ENCODE peak calls at places on chromosome 16, in seven cellular contexts. One of them, this sample, is unnamed.

GRCh38 chr16:1170076-1170418 is 17.1 kb downstream of the CACNA1H start:
- DNase-seq in NCI-H1930: no peak
- DNase-seq in PC-9: no peak
- DNase-seq in Calu3: no peak
- DNase-seq in A549: no peak
- DNase-seq in T-helper 1 cell: no peak
- DNase-seq in posterior cingulate gyrus: no peak
- DNase-seq in this sample: no peak

GRCh38 chr16:79845734-79846135 is 245.2 kb upstream of the MAF start:
- DNase-seq in posterior cingulate gyrus: no peak
- DNase-seq in A549: peak; percentile 21
- DNase-seq in PC-9: no peak
- DNase-seq in T-helper 1 cell: peak; percentile 77
- DNase-seq in Calu3: no peak
- DNase-seq in NCI-H1930: no peak
- DNase-seq in this sample: no peak

GRCh38 chr16:35510701-35511100 is 2051.3 kb downstream of the TP53TG3F start:
- DNase-seq in posterior cingulate gyrus: no peak
- DNase-seq in NCI-H1930: peak; percentile 82
- DNase-seq in Calu3: no peak
- DNase-seq in A549: no peak
- DNase-seq in T-helper 1 cell: no peak
- DNase-seq in PC-9: no peak
- DNase-seq in this sample: no peak

GRCh38 chr16:16139806-16140205 is 83.5 kb downstream of the ABCC6 start:
- DNase-seq in PC-9: no peak
- DNase-seq in NCI-H1930: no peak
- DNase-seq in T-helper 1 cell: no peak
- DNase-seq in A549: no peak
- DNase-seq in Calu3: no peak
- DNase-seq in posterior cingulate gyrus: peak; percentile 20
- DNase-seq in this sample: no peak

GRCh38 chr16:89572478-89573205 is 2.9 kb upstream of the CPNE7 start:
- DNase-seq in PC-9: no peak
- DNase-seq in Calu3: no peak
- DNase-seq in T-helper 1 cell: no peak
- DNase-seq in posterior cingulate gyrus: peak; percentile 64
- DNase-seq in NCI-H1930: no peak
- DNase-seq in A549: no peak
- DNase-seq in this sample: no peak

GRCh38 chr16:12613131-12613991 is 190.3 kb downstream of the CPPED1 start:
- DNase-seq in posterior cingulate gyrus: no peak
- DNase-seq in Calu3: peak; percentile 76
- DNase-seq in PC-9: peak; percentile 89
- DNase-seq in NCI-H1930: no peak
- DNase-seq in T-helper 1 cell: peak; percentile 61
- DNase-seq in A549: peak; percentile 94
- DNase-seq in this sample: no peak

GRCh38 chr16:8849411-8850011 is 19.3 kb downstream of the CARHSP1 start:
- DNase-seq in Calu3: no peak
- DNase-seq in A549: no peak
- DNase-seq in posterior cingulate gyrus: peak; percentile 50
- DNase-seq in NCI-H1930: no peak
- DNase-seq in T-helper 1 cell: no peak
- DNase-seq in PC-9: no peak
- DNase-seq in this sample: peak; percentile 53

GRCh38 chr16:31471241-31471874 is 594 bp upstream of the TGFB1I1 start:
- DNase-seq in Calu3: no peak
- DNase-seq in T-helper 1 cell: no peak
- DNase-seq in NCI-H1930: no peak
- DNase-seq in A549: no peak
- DNase-seq in PC-9: no peak
- DNase-seq in posterior cingulate gyrus: peak; percentile 78
- DNase-seq in this sample: no peak

GRCh38 chr16:49312389-49312990 is 30.9 kb upstream of the CBLN1 start:
- DNase-seq in NCI-H1930: no peak
- DNase-seq in PC-9: no peak
- DNase-seq in Calu3: no peak
- DNase-seq in posterior cingulate gyrus: no peak
- DNase-seq in A549: no peak
- DNase-seq in T-helper 1 cell: no peak
- DNase-seq in this sample: no peak

GRCh38 chr16:71442041-71442440 is at the start of gene TLE7:
- DNase-seq in Calu3: no peak
- DNase-seq in NCI-H1930: no peak
- DNase-seq in PC-9: no peak
- DNase-seq in A549: no peak
- DNase-seq in posterior cingulate gyrus: no peak
- DNase-seq in T-helper 1 cell: no peak
- DNase-seq in this sample: no peak

GRCh38 chr16:77833906-77834599 is 45.7 kb downstream of the VAT1L start:
- DNase-seq in Calu3: peak; percentile 6
- DNase-seq in T-helper 1 cell: no peak
- DNase-seq in PC-9: no peak
- DNase-seq in posterior cingulate gyrus: no peak
- DNase-seq in A549: no peak
- DNase-seq in NCI-H1930: no peak
- DNase-seq in this sample: no peak

GRCh38 chr16:17365211-17365541 is 105.6 kb downstream of the XYLT1 start:
- DNase-seq in Calu3: peak; percentile 26
- DNase-seq in PC-9: no peak
- DNase-seq in T-helper 1 cell: no peak
- DNase-seq in NCI-H1930: no peak
- DNase-seq in A549: no peak
- DNase-seq in posterior cingulate gyrus: no peak
- DNase-seq in this sample: no peak

GRCh38 chr16:88624977-88625576 is 13.3 kb upstream of the IL17C start:
- DNase-seq in A549: no peak
- DNase-seq in posterior cingulate gyrus: no peak
- DNase-seq in Calu3: no peak
- DNase-seq in NCI-H1930: no peak
- DNase-seq in T-helper 1 cell: no peak
- DNase-seq in PC-9: no peak
- DNase-seq in this sample: peak; percentile 10

GRCh38 chr16:49859139-49859947 is 3.4 kb upstream of the ZNF423 start:
- DNase-seq in PC-9: no peak
- DNase-seq in Calu3: no peak
- DNase-seq in T-helper 1 cell: no peak
- DNase-seq in posterior cingulate gyrus: no peak
- DNase-seq in A549: no peak
- DNase-seq in NCI-H1930: no peak
- DNase-seq in this sample: peak; percentile 73

GRCh38 chr16:84176192-84177053 is 10.4 kb downstream of the TAF1C start:
- DNase-seq in posterior cingulate gyrus: peak; percentile 80
- DNase-seq in NCI-H1930: no peak
- DNase-seq in A549: no peak
- DNase-seq in Calu3: no peak
- DNase-seq in T-helper 1 cell: no peak
- DNase-seq in PC-9: no peak
- DNase-seq in this sample: no peak

GRCh38 chr16:22670551-22670970 is 143.4 kb upstream of the HS3ST2 start:
- DNase-seq in NCI-H1930: peak; percentile 77
- DNase-seq in T-helper 1 cell: no peak
- DNase-seq in PC-9: no peak
- DNase-seq in posterior cingulate gyrus: peak; percentile 89
- DNase-seq in A549: peak; percentile 13
- DNase-seq in Calu3: peak; percentile 52
- DNase-seq in this sample: no peak

GRCh38 chr16:86575754-86576557 is 2.4 kb upstream of the FOXL1 start:
- DNase-seq in A549: peak; percentile 76
- DNase-seq in T-helper 1 cell: peak; percentile 19
- DNase-seq in NCI-H1930: peak; percentile 29
- DNase-seq in posterior cingulate gyrus: no peak
- DNase-seq in Calu3: peak; percentile 97
- DNase-seq in PC-9: no peak
- DNase-seq in this sample: peak; percentile 79

GRCh38 chr16:67800252-67801046 is 5.9 kb downstream of the RANBP10 start:
- DNase-seq in NCI-H1930: no peak
- DNase-seq in PC-9: no peak
- DNase-seq in Calu3: no peak
- DNase-seq in A549: no peak
- DNase-seq in posterior cingulate gyrus: peak; percentile 62
- DNase-seq in T-helper 1 cell: no peak
- DNase-seq in this sample: no peak

GRCh38 chr16:81036751-81037350 is 1.2 kb downstream of the ATMIN start:
- DNase-seq in NCI-H1930: no peak
- DNase-seq in A549: peak; percentile 8
- DNase-seq in Calu3: no peak
- DNase-seq in T-helper 1 cell: peak; percentile 10
- DNase-seq in posterior cingulate gyrus: no peak
- DNase-seq in PC-9: peak; percentile 3
- DNase-seq in this sample: no peak

GRCh38 chr16:1820096-1820972 is 6.3 kb downstream of the HAGH start:
- DNase-seq in posterior cingulate gyrus: no peak
- DNase-seq in Calu3: no peak
- DNase-seq in NCI-H1930: no peak
- DNase-seq in T-helper 1 cell: no peak
- DNase-seq in A549: no peak
- DNase-seq in PC-9: no peak
- DNase-seq in this sample: no peak

GRCh38 chr16:51084074-51084928 is 66.8 kb downstream of the SALL1 start:
- DNase-seq in PC-9: no peak
- DNase-seq in NCI-H1930: no peak
- DNase-seq in posterior cingulate gyrus: no peak
- DNase-seq in T-helper 1 cell: no peak
- DNase-seq in A549: no peak
- DNase-seq in Calu3: no peak
- DNase-seq in this sample: no peak

GRCh38 chr16:715448-716249 is 731 bp downstream of the METRN start:
- DNase-seq in T-helper 1 cell: no peak
- DNase-seq in posterior cingulate gyrus: no peak
- DNase-seq in Calu3: peak; percentile 63
- DNase-seq in PC-9: peak; percentile 45
- DNase-seq in NCI-H1930: peak; percentile 40
- DNase-seq in A549: peak; percentile 61
- DNase-seq in this sample: no peak

GRCh38 chr16:74297296-74297665 is 667 bp downstream of the PSMD7 start:
- DNase-seq in posterior cingulate gyrus: no peak
- DNase-seq in Calu3: peak; percentile 43
- DNase-seq in PC-9: no peak
- DNase-seq in A549: no peak
- DNase-seq in T-helper 1 cell: peak; percentile 34
- DNase-seq in NCI-H1930: no peak
- DNase-seq in this sample: no peak

GRCh38 chr16:11073407-11073806 is 129.0 kb downstream of the CLEC16A start:
- DNase-seq in T-helper 1 cell: no peak
- DNase-seq in posterior cingulate gyrus: peak; percentile 70
- DNase-seq in NCI-H1930: no peak
- DNase-seq in A549: no peak
- DNase-seq in Calu3: no peak
- DNase-seq in PC-9: no peak
- DNase-seq in this sample: no peak

GRCh38 chr16:75151798-75152197 is 3.5 kb downstream of the ZFP1 start:
- DNase-seq in posterior cingulate gyrus: no peak
- DNase-seq in T-helper 1 cell: no peak
- DNase-seq in NCI-H1930: no peak
- DNase-seq in A549: no peak
- DNase-seq in Calu3: no peak
- DNase-seq in PC-9: no peak
- DNase-seq in this sample: no peak

GRCh38 chr16:4796982-4797804 is 2.0 kb downstream of the SMIM22 start:
- DNase-seq in posterior cingulate gyrus: peak; percentile 67
- DNase-seq in Calu3: no peak
- DNase-seq in A549: no peak
- DNase-seq in T-helper 1 cell: no peak
- DNase-seq in NCI-H1930: no peak
- DNase-seq in PC-9: no peak
- DNase-seq in this sample: peak; percentile 74

GRCh38 chr16:86509759-86510464 is 415 bp upstream of the FOXF1 start:
- DNase-seq in T-helper 1 cell: no peak
- DNase-seq in posterior cingulate gyrus: no peak
- DNase-seq in NCI-H1930: no peak
- DNase-seq in A549: no peak
- DNase-seq in Calu3: peak; percentile 28
- DNase-seq in PC-9: no peak
- DNase-seq in this sample: peak; percentile 61

GRCh38 chr16:29807426-29808218 is 1.3 kb downstream of the MAZ start:
- DNase-seq in posterior cingulate gyrus: peak; percentile 98
- DNase-seq in A549: peak; percentile 95
- DNase-seq in PC-9: peak; percentile 97
- DNase-seq in NCI-H1930: peak; percentile 82
- DNase-seq in T-helper 1 cell: peak; percentile 93
- DNase-seq in Calu3: peak; percentile 91
- DNase-seq in this sample: peak; percentile 79

GRCh38 chr16:11251525-11252481 is 4.2 kb downstream of the SOCS1 start:
- DNase-seq in A549: no peak
- DNase-seq in NCI-H1930: no peak
- DNase-seq in T-helper 1 cell: peak; percentile 92
- DNase-seq in PC-9: no peak
- DNase-seq in posterior cingulate gyrus: no peak
- DNase-seq in Calu3: no peak
- DNase-seq in this sample: no peak

GRCh38 chr16:89919535-89920406 is 1.1 kb downstream of the MC1R start:
- DNase-seq in Calu3: no peak
- DNase-seq in posterior cingulate gyrus: no peak
- DNase-seq in NCI-H1930: no peak
- DNase-seq in PC-9: no peak
- DNase-seq in T-helper 1 cell: no peak
- DNase-seq in A549: no peak
- DNase-seq in this sample: no peak

GRCh38 chr16:2056681-2057407 is 9.1 kb downstream of the TSC2 start:
- DNase-seq in NCI-H1930: no peak
- DNase-seq in A549: peak; percentile 56
- DNase-seq in PC-9: no peak
- DNase-seq in T-helper 1 cell: no peak
- DNase-seq in posterior cingulate gyrus: no peak
- DNase-seq in Calu3: no peak
- DNase-seq in this sample: no peak

GRCh38 chr16:53664724-53665345 is 38.8 kb downstream of the RPGRIP1L start:
- DNase-seq in NCI-H1930: no peak
- DNase-seq in A549: no peak
- DNase-seq in Calu3: no peak
- DNase-seq in T-helper 1 cell: peak; percentile 70
- DNase-seq in posterior cingulate gyrus: no peak
- DNase-seq in PC-9: no peak
- DNase-seq in this sample: no peak

GRCh38 chr16:69311533-69312388 is 611 bp downstream of the VPS4A start:
- DNase-seq in NCI-H1930: peak; percentile 13
- DNase-seq in posterior cingulate gyrus: peak; percentile 86
- DNase-seq in Calu3: peak; percentile 58
- DNase-seq in A549: peak; percentile 58
- DNase-seq in T-helper 1 cell: peak; percentile 54
- DNase-seq in PC-9: peak; percentile 42
- DNase-seq in this sample: no peak

GRCh38 chr16:14284930-14285541 is 213.9 kb downstream of the MRTFB start:
- DNase-seq in Calu3: peak; percentile 73
- DNase-seq in posterior cingulate gyrus: peak; percentile 94
- DNase-seq in A549: peak; percentile 82
- DNase-seq in T-helper 1 cell: peak; percentile 78
- DNase-seq in NCI-H1930: peak; percentile 79
- DNase-seq in PC-9: peak; percentile 79
- DNase-seq in this sample: no peak

GRCh38 chr16:1069154-1069553 is 3.4 kb upstream of the SSTR5 start:
- DNase-seq in T-helper 1 cell: no peak
- DNase-seq in A549: no peak
- DNase-seq in PC-9: no peak
- DNase-seq in Calu3: no peak
- DNase-seq in posterior cingulate gyrus: no peak
- DNase-seq in NCI-H1930: no peak
- DNase-seq in this sample: no peak

GRCh38 chr16:27429330-27429871 is 27.4 kb downstream of the IL21R start:
- DNase-seq in Calu3: no peak
- DNase-seq in T-helper 1 cell: no peak
- DNase-seq in NCI-H1930: no peak
- DNase-seq in posterior cingulate gyrus: no peak
- DNase-seq in A549: no peak
- DNase-seq in PC-9: no peak
- DNase-seq in this sample: no peak

GRCh38 chr16:88599092-88599733 is 29.0 kb downstream of the ZC3H18 start:
- DNase-seq in T-helper 1 cell: no peak
- DNase-seq in A549: no peak
- DNase-seq in posterior cingulate gyrus: peak; percentile 87
- DNase-seq in Calu3: no peak
- DNase-seq in PC-9: no peak
- DNase-seq in NCI-H1930: no peak
- DNase-seq in this sample: no peak